ENCODE peak calls at places on chromosomes 13 and 19, in seven cellular contexts. X, G, M, V, Z, N and R are unnamed samples.
A peak's percentile ranks its signal among the peaks of the same experiment; 100 is the strongest.

GRCh38 chr13:45784755-45785675 is 66.5 kb downstream of the SIAH3 start:
- DNase-seq in G (no peak), X (no peak), N (no peak), V (peak; percentile 43), Z (no peak), M (no peak), R (peak; percentile 38)

GRCh38 chr13:48575014-48575413 is 42.1 kb upstream of the RCBTB2 start:
- DNase-seq in Z (no peak), N (no peak), G (no peak), V (no peak), X (no peak), M (no peak), R (no peak)

GRCh38 chr19:6015841-6016545 is 38.1 kb upstream of the RANBP3 start:
- DNase-seq in X (no peak), M (no peak), V (no peak), G (no peak), Z (no peak), N (no peak), R (no peak)

GRCh38 chr19:18386543-18387251 is 739 bp downstream of the GDF15 start:
- DNase-seq in G (no peak), M (no peak), X (no peak), Z (peak; percentile 69), V (no peak), N (no peak), R (no peak)

GRCh38 chr13:52955505-52955904 is 73.1 kb upstream of the OLFM4 start:
- DNase-seq in X (no peak), G (no peak), Z (no peak), M (no peak), V (no peak), N (no peak), R (no peak)

GRCh38 chr13:110869231-110869804 is 45.6 kb downstream of the ANKRD10 start:
- DNase-seq in V (no peak), N (no peak), X (peak; percentile 28), Z (no peak), M (no peak), G (no peak), R (no peak)

GRCh38 chr13:37365496-37365895 is 233.1 kb downstream of the POSTN start:
- DNase-seq in M (no peak), G (no peak), X (no peak), N (no peak), Z (no peak), V (no peak), R (no peak)

GRCh38 chr13:76798037-76798436 is 88.2 kb downstream of the KCTD12 start:
- DNase-seq in V (no peak), Z (no peak), N (no peak), G (no peak), X (no peak), M (no peak), R (no peak)

GRCh38 chr13:113860579-113861432 is 3.1 kb downstream of the GAS6 start:
- DNase-seq in X (no peak), N (no peak), V (peak; percentile 21), Z (peak; percentile 51), M (no peak), G (no peak), R (peak; percentile 92)

GRCh38 chr19:5205388-5205787 is 135.2 kb downstream of the PTPRS start:
- DNase-seq in N (no peak), G (no peak), Z (no peak), V (no peak), X (no peak), M (no peak), R (no peak)

GRCh38 chr13:72295173-72295572 is 428.2 kb upstream of the DACH1 start:
- DNase-seq in V (no peak), N (no peak), M (no peak), Z (peak; percentile 25), X (peak; percentile 2), G (no peak), R (no peak)

GRCh38 chr13:96492758-96493157 is 402.9 kb downstream of the HS6ST3 start:
- DNase-seq in X (no peak), V (no peak), Z (no peak), G (peak; percentile 73), M (no peak), N (no peak), R (no peak)

GRCh38 chr13:114200673-114201005 is 21.6 kb downstream of the CFAP97D2 start:
- DNase-seq in Z (peak; percentile 26), G (no peak), X (no peak), V (no peak), N (no peak), M (no peak), R (no peak)

GRCh38 chr13:50594276-50594970 is 249.1 kb downstream of the DLEU7 start:
- DNase-seq in G (no peak), X (no peak), Z (no peak), M (no peak), N (peak; percentile 20), V (no peak), R (peak; percentile 8)

GRCh38 chr19:48424694-48425219 is 21.0 kb upstream of the GRWD1 start:
- DNase-seq in Z (peak; percentile 72), M (no peak), X (peak; percentile 68), V (no peak), N (no peak), G (no peak), R (no peak)

GRCh38 chr19:13089139-13089856 is 13.4 kb downstream of the LYL1 start:
- DNase-seq in Z (no peak), M (no peak), N (no peak), X (no peak), G (no peak), V (no peak), R (no peak)

GRCh38 chr13:33352023-33352422 is 66.5 kb upstream of the STARD13 start:
- DNase-seq in N (no peak), X (no peak), V (no peak), Z (no peak), G (peak; percentile 84), M (no peak), R (peak; percentile 76)

GRCh38 chr13:102724923-102725322 is 30.1 kb upstream of the METTL21C start:
- DNase-seq in Z (peak; percentile 72), N (no peak), V (peak; percentile 93), G (peak; percentile 90), M (peak; percentile 45), X (peak; percentile 69), R (peak; percentile 14)

GRCh38 chr19:1324792-1325567 is 39.3 kb downstream of the EFNA2 start:
- DNase-seq in Z (peak; percentile 84), V (peak; percentile 56), G (peak; percentile 3), M (peak; percentile 51), X (peak; percentile 79), N (peak; percentile 27), R (peak; percentile 27)

GRCh38 chr13:103030776-103031175 is 35.4 kb downstream of the SLC10A2 start:
- DNase-seq in V (no peak), G (no peak), Z (no peak), N (no peak), X (no peak), M (no peak), R (no peak)

GRCh38 chr19:43406297-43406696 is 8.4 kb upstream of the TEX101 start:
- DNase-seq in X (no peak), M (no peak), V (no peak), Z (no peak), G (no peak), N (no peak), R (no peak)

GRCh38 chr13:46553886-46554855 is 1.2 kb downstream of the LRCH1 start:
- DNase-seq in M (peak; percentile 4), G (no peak), X (peak; percentile 88), Z (peak; percentile 90), N (peak; percentile 47), V (peak; percentile 91), R (peak; percentile 61)

GRCh38 chr13:61040180-61040579 is 375.5 kb downstream of the PCDH20 start:
- DNase-seq in X (no peak), V (no peak), M (no peak), Z (no peak), G (no peak), N (no peak), R (no peak)

GRCh38 chr13:109093988-109094387 is 464.6 kb downstream of the MYO16 start:
- DNase-seq in V (no peak), X (no peak), G (no peak), Z (no peak), M (no peak), N (no peak), R (no peak)

GRCh38 chr19:47111081-47111589 is 2.4 kb downstream of the ZC3H4 start:
- DNase-seq in V (no peak), G (no peak), N (peak; percentile 35), Z (no peak), X (no peak), M (no peak), R (peak; percentile 52)

GRCh38 chr19:35639321-35639639 is 2.3 kb upstream of the ETV2 start:
- DNase-seq in M (no peak), G (no peak), Z (no peak), N (no peak), X (no peak), V (no peak), R (no peak)

GRCh38 chr13:37488682-37489081 is 109.9 kb downstream of the POSTN start:
- DNase-seq in Z (peak; percentile 25), N (no peak), X (peak; percentile 70), V (no peak), M (no peak), G (no peak), R (no peak)

GRCh38 chr19:5308471-5309437 is 31.9 kb downstream of the PTPRS start:
- DNase-seq in V (peak; percentile 88), G (peak; percentile 92), X (peak; percentile 79), Z (peak; percentile 94), N (no peak), M (no peak), R (no peak)

GRCh38 chr13:20408181-20408580 is 117.5 kb downstream of the CRYL1 start:
- DNase-seq in M (no peak), V (no peak), G (no peak), Z (no peak), N (no peak), X (no peak), R (no peak)

GRCh38 chr19:38975861-38976271 is 324 bp upstream of the FBXO17 start:
- DNase-seq in G (no peak), M (no peak), X (peak; percentile 38), Z (peak; percentile 60), N (no peak), V (peak; percentile 20), R (peak; percentile 60)

GRCh38 chr19:9883231-9883758 is 48.2 kb downstream of the PIN1 start:
- DNase-seq in Z (peak; percentile 38), M (peak; percentile 47), N (no peak), G (peak; percentile 56), V (peak; percentile 68), X (no peak), R (no peak)

GRCh38 chr19:13099073-13099999 is 3.3 kb downstream of the LYL1 start:
- DNase-seq in Z (peak; percentile 68), G (no peak), V (peak; percentile 33), N (peak; percentile 61), X (peak; percentile 64), M (no peak), R (peak; percentile 78)

GRCh38 chr13:24463078-24463477 is 49.5 kb downstream of the PARP4 start:
- DNase-seq in V (no peak), G (no peak), X (no peak), M (no peak), Z (no peak), N (no peak), R (no peak)